ENCODE peak calls at places on chromosomes 5 and 9, in six cellular contexts. L is lower lobe of right lung; Q is naive thymus-derived CD4-positive, alpha-beta T cell; K is sigmoid colon; M is CD4-positive, alpha-beta memory T cell; J is heart left ventricle. I is an unnamed sample. For H3K9me3, the result is how much of the 10 kb centered on the place peaks cover.

GRCh38 chr5:137365126-137365865 is 133.8 kb downstream of the SPOCK1 start:
- DNase-seq in K (no peak), L (no peak), Q (no peak), J (no peak), M (no peak), I (no peak)

GRCh38 chr9:27715651-27716050 is 142.4 kb upstream of the C9orf72 start:
- DNase-seq in L (no peak), J (no peak), Q (no peak), K (no peak), M (no peak), I (no peak)

GRCh38 chr9:93100265-93100636 is 4.2 kb downstream of the CARD19 start:
- DNase-seq in M (no peak), K (peak), L (peak), Q (no peak), J (no peak), I (no peak)

GRCh38 chr9:80874276-80874675 is 815.1 kb downstream of the TLE1 start:
- DNase-seq in K (no peak), Q (no peak), J (no peak), L (no peak), M (no peak), I (no peak)

GRCh38 chr5:170554566-170555267 is 50.9 kb downstream of the KCNIP1 start:
- DNase-seq in M (no peak), Q (no peak), L (no peak), J (peak), K (peak), I (no peak)

GRCh38 chr5:14406554-14406849 is 175.1 kb upstream of the OTULINL start:
- DNase-seq in K (no peak), L (no peak), J (no peak), M (no peak), Q (no peak), I (no peak)

GRCh38 chr5:41670216-41670615 is 159.8 kb upstream of the PLCXD3 start:
- DNase-seq in J (no peak), K (no peak), M (no peak), L (no peak), Q (no peak), I (no peak)

GRCh38 chr5:171840701-171841522 is 55.3 kb downstream of the SMIM23 start:
- DNase-seq in J (no peak), Q (no peak), L (no peak), M (no peak), K (no peak), I (no peak)

GRCh38 chr5:93990504-93991085 is 249.2 kb upstream of the POU5F2 start:
- DNase-seq in M (no peak), Q (no peak), K (no peak), J (no peak), L (no peak), I (peak)

GRCh38 chr9:14437336-14438231 is 123.6 kb upstream of the NFIB start:
- DNase-seq in M (no peak), L (no peak), K (no peak), Q (no peak), J (no peak), I (no peak)

GRCh38 chr9:82600536-82601271 is 462.2 kb downstream of the RASEF start:
- DNase-seq in L (no peak), Q (no peak), M (no peak), K (no peak), J (no peak), I (no peak)

GRCh38 chr5:151906246-151906645 is 18.4 kb downstream of the GLRA1 start:
- DNase-seq in L (no peak), Q (no peak), J (no peak), M (no peak), K (no peak), I (no peak)

GRCh38 chr5:78327761-78328510 is 32.5 kb upstream of the SCAMP1 start:
- DNase-seq in J (no peak), L (no peak), Q (no peak), K (no peak), M (no peak), I (no peak)

GRCh38 chr5:96743805-96744559 is 63.8 kb downstream of the ERAP1 start:
- DNase-seq in K (no peak), J (no peak), L (no peak), M (no peak), Q (no peak), I (no peak)

GRCh38 chr9:35510745-35511428 is 21.0 kb downstream of the RUSC2 start:
- DNase-seq in M (no peak), Q (no peak), L (no peak), J (peak), K (peak), I (no peak)

GRCh38 chr5:88824892-88825781 is 57.8 kb downstream of the MEF2C start:
- DNase-seq in L (no peak), J (no peak), K (no peak), Q (no peak), M (no peak), I (no peak)

GRCh38 chr5:139461176-139461575 is 1.4 kb downstream of the ECSCR start:
- DNase-seq in K (no peak), L (no peak), M (no peak), Q (no peak), J (no peak), I (no peak)

GRCh38 chr5:39518516-39518915 is 93.7 kb upstream of the DAB2 start:
- DNase-seq in J (no peak), K (no peak), L (no peak), Q (no peak), M (no peak), I (peak)

GRCh38 chr5:2897276-2897990 is 146.0 kb upstream of the IRX2 start:
- DNase-seq in Q (no peak), K (no peak), M (no peak), L (no peak), J (no peak), I (no peak)

GRCh38 chr5:172335721-172336120 is 52.2 kb upstream of the UBTD2 start:
- DNase-seq in K (no peak), L (no peak), J (no peak), Q (no peak), M (no peak), I (no peak)

GRCh38 chr5:32600057-32600622 is 14.8 kb downstream of the SUB1 start:
- DNase-seq in K (no peak), L (no peak), J (no peak), Q (no peak), M (no peak), I (no peak)

GRCh38 chr5:74653991-74654390 is 13.5 kb upstream of the ENC1 start:
- DNase-seq in Q (no peak), L (no peak), M (no peak), K (no peak), J (no peak), I (no peak)

GRCh38 chr5:100004969-100005368 is 530.2 kb upstream of the FAM174A start:
- DNase-seq in J (no peak), L (no peak), Q (no peak), M (no peak), K (no peak), I (no peak)

GRCh38 chr5:10746711-10747110 is 14.3 kb downstream of the DAP start:
- DNase-seq in J (no peak), K (no peak), M (no peak), L (no peak), Q (no peak), I (no peak)

GRCh38 chr5:169041180-169041579 is 259.8 kb downstream of the SLIT3 start:
- DNase-seq in J (no peak), M (no peak), L (no peak), K (no peak), Q (no peak), I (no peak)

GRCh38 chr5:115372121-115372520 is 75.7 kb upstream of the CCDC112 start:
- DNase-seq in K (no peak), L (no peak), J (no peak), Q (no peak), M (no peak), I (no peak)

GRCh38 chr5:1394881-1395860 is 50.1 kb downstream of the SLC6A3 start:
- DNase-seq in Q (no peak), L (peak), J (no peak), K (no peak), M (no peak), I (no peak)

GRCh38 chr9:137818286-137818685 is 59.3 kb upstream of the CACNA1B start:
- DNase-seq in Q (no peak), L (no peak), M (no peak), J (no peak), K (no peak), I (no peak)

GRCh38 chr9:119398350-119398749 is 29.1 kb upstream of the BRINP1 start:
- DNase-seq in K (no peak), J (no peak), M (no peak), Q (no peak), L (no peak), I (no peak)

GRCh38 chr9:109270971-109271900 is 49.6 kb downstream of the EPB41L4B start:
- DNase-seq in K (no peak), J (no peak), M (no peak), L (no peak), Q (no peak), I (no peak)

GRCh38 chr5:149598966-149599365 is 17.7 kb downstream of the ARHGEF37 start:
- DNase-seq in Q (no peak), J (no peak), M (no peak), K (no peak), L (no peak), I (no peak)

GRCh38 chr9:91301161-91301560 is 60.6 kb downstream of the AUH start:
- DNase-seq in M (no peak), L (no peak), J (no peak), Q (no peak), K (peak), I (no peak)

GRCh38 chr5:162699361-162699760 is 631.8 kb downstream of the GABRG2 start:
- DNase-seq in L (no peak), Q (no peak), M (no peak), K (no peak), J (no peak), I (no peak)

GRCh38 chr9:125521462-125522327 is 185.3 kb downstream of the MAPKAP1 start:
- DNase-seq in K (no peak), Q (no peak), M (peak), J (no peak), L (no peak), I (no peak)

GRCh38 chr5:148979104-148979723 is 83.6 kb downstream of the SH3TC2 start:
- DNase-seq in Q (no peak), L (peak), K (no peak), M (no peak), J (peak), I (no peak)

GRCh38 chr5:10157085-10157669 is 92.5 kb downstream of the ATPSCKMT start:
- DNase-seq in K (no peak), L (no peak), M (no peak), J (no peak), Q (no peak), I (no peak)

GRCh38 chr9:131722260-131722659 is 17.6 kb downstream of the RAPGEF1 start:
- DNase-seq in Q (no peak), M (no peak), K (no peak), L (no peak), J (peak), I (no peak)

GRCh38 chr9:134641989-134642384 is 384 bp downstream of the COL5A1 start:
- DNase-seq in K (no peak), L (no peak), J (no peak), Q (no peak), M (no peak), I (no peak)

GRCh38 chr9:133971121-133971951 is 20.8 kb downstream of the VAV2 start:
- DNase-seq in Q (no peak), K (no peak), M (no peak), L (peak), J (peak), I (no peak)

GRCh38 chr9:8855046-8855445 is 1055.5 kb upstream of the DMAC1 start:
- DNase-seq in M (no peak), L (no peak), J (no peak), K (no peak), Q (no peak), I (no peak)

GRCh38 chr9:16708638-16709435 is 161.6 kb downstream of the BNC2 start:
- DNase-seq in M (no peak), K (no peak), L (no peak), J (no peak), Q (no peak), I (no peak)

GRCh38 chr9:16701347-16701746 is 169.1 kb downstream of the BNC2 start:
- DNase-seq in M (no peak), K (no peak), L (no peak), J (no peak), Q (no peak), I (no peak)

GRCh38 chr9:16704096-16704488 is 166.4 kb downstream of the BNC2 start:
- DNase-seq in M (no peak), L (no peak), Q (no peak), K (no peak), J (no peak), I (no peak)

GRCh38 chr9:16705121-16705604 is 165.3 kb downstream of the BNC2 start:
- DNase-seq in J (peak), Q (no peak), L (peak), K (peak), M (no peak), I (no peak)

DNA sequence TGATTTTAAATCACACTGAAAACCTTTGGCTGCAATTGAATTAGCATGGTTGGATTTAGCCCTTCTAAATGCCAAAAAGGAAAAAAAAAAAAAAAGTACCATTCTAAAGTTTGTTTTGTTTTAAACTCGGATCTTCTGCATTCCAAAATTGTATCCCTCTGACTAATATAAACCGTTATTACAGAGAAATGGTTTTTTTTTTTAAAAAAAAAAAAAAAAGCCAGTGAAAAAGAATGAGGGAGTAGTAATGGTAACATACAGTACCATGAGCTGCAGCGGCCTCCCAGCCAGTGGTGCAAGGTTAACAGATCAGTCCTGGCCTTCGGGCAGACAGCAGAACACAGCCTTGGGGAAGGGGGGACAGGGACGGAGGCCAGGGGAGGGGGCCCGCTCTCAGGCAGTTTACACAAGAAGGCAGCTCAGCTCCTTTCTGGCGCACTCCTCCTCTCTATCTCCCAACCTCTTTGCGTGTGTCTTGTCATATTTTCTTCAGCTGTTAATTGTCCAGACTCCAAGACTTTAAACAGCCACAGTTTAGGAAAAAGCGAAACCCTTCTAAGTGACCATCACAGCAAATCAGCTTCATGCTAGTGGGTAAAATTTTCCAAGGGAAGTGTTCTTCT is 165.9 kb downstream of the BNC2 start:
- DNase-seq in L (no peak), Q (no peak), M (no peak), J (peak), K (peak), I (no peak)
- H3K4me3 ChIP-seq in L (peak), Q (no peak), M (no peak), J (peak), K (peak), I (peak)

GRCh38 chr9:77016111-77016525 is 3.3 kb upstream of the FOXB2 start:
- DNase-seq in M (no peak), L (no peak), J (no peak), Q (no peak), K (no peak), I (no peak)

GRCh38 chr9:77018058-77019009 is 1.1 kb upstream of the FOXB2 start:
- DNase-seq in K (no peak), M (no peak), Q (no peak), J (no peak), L (no peak), I (no peak)

GRCh38 chr9:77016526-77017504 is 2.6 kb upstream of the FOXB2 start:
- DNase-seq in Q (no peak), L (no peak), J (no peak), M (no peak), K (no peak), I (no peak)

GRCh38 chr9:77019010-77019809 is at the start of gene FOXB2:
- DNase-seq in J (no peak), Q (no peak), K (no peak), M (no peak), L (no peak), I (no peak)

DNA sequence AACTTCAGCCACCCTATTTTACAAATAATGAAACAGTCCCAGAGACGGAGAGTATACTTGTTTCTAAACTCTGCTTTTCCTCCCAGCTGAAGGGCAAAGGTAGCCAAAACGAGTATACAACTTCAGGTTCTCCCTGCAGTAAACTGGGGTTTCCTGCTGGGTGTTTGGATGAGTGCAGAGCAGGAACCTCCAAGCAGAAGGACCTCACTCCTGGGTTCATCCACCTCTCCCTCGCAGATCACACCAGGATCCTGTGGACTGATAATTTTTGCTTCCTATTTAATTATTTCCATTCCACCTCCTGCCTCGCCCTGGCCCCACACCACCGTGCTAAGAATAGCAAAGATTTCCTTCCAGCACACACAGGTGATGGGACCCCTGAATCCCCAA is 2.0 kb upstream of the FOXB2 start:
- DNase-seq in L (no peak), M (no peak), K (no peak), Q (no peak), J (no peak), I (no peak)
- H3K9me3 ChIP-seq in L (under half), M (under half), K (under half), Q (under half), J (under half), I (under half)

GRCh38 chr9:136587944-136588662 is 42.3 kb upstream of the NOTCH1 start:
- DNase-seq in M (no peak), Q (no peak), J (no peak), L (no peak), K (no peak), I (peak)

GRCh38 chr9:136585531-136586120 is 39.8 kb upstream of the NOTCH1 start:
- DNase-seq in K (no peak), M (no peak), L (no peak), Q (no peak), J (no peak), I (no peak)

GRCh38 chr9:136587145-136587943 is 41.5 kb upstream of the NOTCH1 start:
- DNase-seq in M (no peak), Q (no peak), J (peak), K (peak), L (peak), I (no peak)

GRCh38 chr9:136584401-136585328 is 38.8 kb upstream of the NOTCH1 start:
- DNase-seq in L (no peak), Q (no peak), K (no peak), M (no peak), J (no peak), I (no peak)

GRCh38 chr9:136586391-136586790 is 40.5 kb upstream of the NOTCH1 start:
- DNase-seq in Q (no peak), K (no peak), M (no peak), L (no peak), J (no peak), I (no peak)
- H3K4me3 ChIP-seq in Q (no peak), K (no peak), M (no peak), L (no peak), J (no peak), I (no peak)

DNA sequence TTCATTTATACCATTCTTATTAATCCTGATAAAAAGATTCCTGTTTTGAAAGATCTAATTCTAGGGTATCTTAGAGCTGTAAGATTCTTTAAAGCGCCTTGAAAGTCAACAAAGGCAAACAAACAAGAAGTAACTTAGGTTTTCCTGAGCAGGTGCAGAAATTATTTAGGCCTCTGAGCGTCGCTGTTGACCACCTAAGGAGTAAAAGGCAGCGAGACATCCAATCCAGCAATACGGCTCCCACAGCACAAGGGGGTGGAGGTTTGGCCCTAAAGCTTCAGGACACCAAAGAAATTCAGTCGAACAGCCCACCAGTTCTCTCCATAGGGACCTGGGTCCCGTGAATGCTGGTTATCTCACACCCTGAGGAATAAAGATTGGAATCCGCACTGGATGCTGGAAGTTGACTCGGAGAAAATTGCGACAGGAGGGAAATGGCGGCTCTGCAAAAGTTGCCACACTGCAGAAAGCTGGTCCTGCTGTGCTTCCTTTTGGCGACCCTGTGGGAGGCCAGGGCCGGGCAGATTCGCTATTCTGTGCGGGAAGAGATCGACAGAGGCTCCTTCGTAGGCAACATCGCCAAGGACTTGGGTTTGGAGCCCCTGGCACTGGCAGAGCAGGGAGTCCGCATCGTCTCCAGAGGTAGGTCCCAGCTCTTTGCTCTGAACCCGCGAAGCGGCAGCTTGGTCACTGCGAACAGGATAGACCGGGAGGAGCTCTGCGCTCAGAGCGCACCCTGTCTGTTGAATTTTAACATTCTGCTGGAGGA is at the start of gene PCDHGA2:
- DNase-seq in L (no peak), M (no peak), K (no peak), Q (no peak), J (peak), I (no peak)
- H3K9me3 ChIP-seq in L (half or more), M (under half), K (under half), Q (under half), J (under half), I (under half)

DNA sequence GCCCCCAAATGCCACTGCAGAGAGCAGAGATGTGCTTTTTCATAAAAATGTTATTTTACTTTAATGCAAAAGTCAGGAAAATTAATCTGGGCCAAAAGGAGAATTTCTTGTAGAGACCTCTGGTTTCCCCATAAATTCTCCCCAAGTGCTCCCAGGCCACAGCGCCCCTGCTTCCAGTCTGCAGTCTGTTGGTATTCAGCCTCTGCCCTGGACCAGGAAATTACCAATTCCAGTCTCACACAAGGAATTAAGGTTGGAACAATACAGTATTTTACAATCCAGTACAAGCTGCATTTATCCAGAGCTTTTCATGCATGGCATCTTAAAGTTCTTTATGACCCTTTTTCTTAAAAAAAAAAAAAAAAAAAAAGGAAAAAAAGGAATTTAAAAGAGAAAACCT is 139.5 kb upstream of the RANBP3L start:
- DNase-seq in Q (no peak), L (no peak), K (no peak), M (no peak), J (no peak), I (no peak)
- H3K4me3 ChIP-seq in Q (no peak), L (no peak), K (no peak), M (no peak), J (no peak), I (no peak)

GRCh38 chr5:13248236-13248635 is 696.3 kb downstream of the DNAH5 start:
- DNase-seq in K (no peak), Q (no peak), M (no peak), J (no peak), L (no peak), I (no peak)
- H3K9me3 ChIP-seq in K (under half), Q (under half), M (under half), J (under half), L (under half), I (under half)